ENCODE peak calls at places on chromosomes 11 and 22, in four cellular contexts. R is pancreas, K is HCT116, A is Peyer's patch. E is an unnamed sample. For H3K4me1, the result is how much of the 10 kb centered on the place peaks cover.

GRCh38 chr11:109892321-109892794 is 200.8 kb upstream of the ZC3H12C start:
- DNase-seq in K (no peak), R (no peak), A (no peak), E (no peak)

GRCh38 chr11:27282806-27283205 is 80.2 kb downstream of the CCDC34 start:
- DNase-seq in R (no peak), A (no peak), K (no peak), E (no peak)

GRCh38 chr11:77140231-77140959 is 12.3 kb downstream of the MYO7A start:
- DNase-seq in A (no peak), K (no peak), R (peak), E (peak)

GRCh38 chr11:121226415-121227263 is 65.9 kb upstream of the SC5D start:
- DNase-seq in K (peak), A (no peak), R (no peak), E (no peak)

GRCh38 chr11:125348704-125349635 is 147.1 kb downstream of the FEZ1 start:
- DNase-seq in K (no peak), R (no peak), A (peak), E (no peak)

GRCh38 chr22:17984114-17984513 is 40.2 kb downstream of the MICAL3 start:
- DNase-seq in K (no peak), R (no peak), A (no peak), E (no peak)

GRCh38 chr11:89275966-89276365 is 98.3 kb downstream of the TYR start:
- DNase-seq in K (no peak), A (no peak), R (no peak), E (no peak)

GRCh38 chr11:27458182-27458581 is 14.4 kb downstream of the LGR4 start:
- DNase-seq in R (no peak), K (no peak), A (no peak), E (no peak)

GRCh38 chr11:48172818-48173609 is 43.6 kb upstream of the OR4B1 start:
- DNase-seq in K (peak), R (peak), A (peak), E (peak)

GRCh38 chr11:121082670-121083069 is 18.4 kb upstream of the TECTA start:
- DNase-seq in A (no peak), K (no peak), R (no peak), E (no peak)

GRCh38 chr22:49667236-49667635 is 160.4 kb downstream of the BRD1 start:
- DNase-seq in R (no peak), K (no peak), A (peak), E (peak)

GRCh38 chr22:48679656-48680555 is 1147.8 kb downstream of the BRD1 start:
- DNase-seq in A (no peak), R (no peak), K (no peak), E (no peak)

GRCh38 chr22:35258144-35258988 is 1.1 kb downstream of the HMGXB4 start:
- DNase-seq in A (no peak), R (no peak), K (no peak), E (no peak)

GRCh38 chr11:85307381-85307780 is 319.8 kb downstream of the DLG2 start:
- DNase-seq in A (no peak), K (no peak), R (no peak), E (no peak)

GRCh38 chr11:9039194-9039593 is 35.4 kb upstream of the NRIP3 start:
- DNase-seq in A (no peak), K (peak), R (no peak), E (no peak)

GRCh38 chr11:95067828-95068244 is 1.1 kb downstream of the SRSF8 start:
- DNase-seq in A (no peak), K (no peak), R (no peak), E (no peak)

GRCh38 chr22:29277927-29278326 is 9.9 kb downstream of the EWSR1 start:
- DNase-seq in A (no peak), K (no peak), R (no peak), E (no peak)

GRCh38 chr22:16594026-16594425 is 1.4 kb upstream of the CCT8L2 start:
- DNase-seq in K (no peak), A (no peak), R (no peak), E (no peak)

GRCh38 chr11:2383823-2384722 is 7.0 kb downstream of the CD81 start:
- DNase-seq in K (no peak), R (peak), A (peak), E (peak)

GRCh38 chr11:62909107-62909894 is 11.9 kb downstream of the CHRM1 start:
- DNase-seq in R (peak), A (peak), K (peak), E (peak)

GRCh38 chr11:692824-693414 is 2.1 kb downstream of the DEAF1 start:
- DNase-seq in A (no peak), R (peak), K (no peak), E (no peak)

GRCh38 chr11:114166897-114167323 is 107.4 kb downstream of the ZBTB16 start:
- DNase-seq in A (no peak), R (no peak), K (no peak), E (no peak)

GRCh38 chr11:102473543-102473942 is 21.0 kb upstream of the TMEM123 start:
- DNase-seq in K (no peak), A (peak), R (no peak), E (peak)

GRCh38 chr11:61297741-61298140 is 2.6 kb upstream of the VWCE start:
- DNase-seq in K (no peak), R (no peak), A (no peak), E (no peak)

GRCh38 chr11:26712497-26712896 is 9.4 kb downstream of the SLC5A12 start:
- DNase-seq in K (no peak), R (no peak), A (no peak), E (no peak)

GRCh38 chr11:23112987-23113886 is 253.0 kb upstream of the CCDC179 start:
- DNase-seq in A (peak), R (peak), K (no peak), E (peak)

GRCh38 chr11:130040281-130040940 is 29.3 kb upstream of the APLP2 start:
- DNase-seq in R (peak), K (no peak), A (no peak), E (no peak)

GRCh38 chr11:130037881-130038601 is 31.7 kb upstream of the APLP2 start:
- DNase-seq in A (no peak), R (no peak), K (no peak), E (no peak)

GRCh38 chr11:130032931-130033330 is 30.3 kb upstream of the PRDM10 start:
- DNase-seq in R (no peak), A (no peak), K (no peak), E (no peak)

GRCh38 chr11:130042093-130042591 is 27.6 kb upstream of the APLP2 start:
- DNase-seq in R (no peak), K (no peak), A (no peak), E (no peak)

DNA sequence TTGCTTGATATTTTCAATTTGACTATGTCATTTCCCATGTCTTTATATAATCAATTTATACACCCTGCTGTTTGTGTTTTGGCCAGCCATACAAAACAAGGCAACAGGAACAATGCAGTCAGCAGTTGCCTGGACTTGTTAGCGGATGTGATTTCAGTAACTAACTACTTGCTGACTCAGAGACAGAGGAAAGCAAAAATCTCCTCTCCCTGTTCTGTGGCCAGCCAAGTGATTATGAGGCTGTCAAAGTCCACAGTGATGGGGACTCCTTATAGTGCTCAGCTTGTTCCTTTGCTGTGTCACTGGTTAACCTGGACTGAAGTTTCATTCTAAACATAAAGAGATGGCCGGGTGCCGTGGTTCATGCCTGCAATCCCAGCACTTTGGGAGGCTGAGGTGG is 32.6 kb upstream of the APLP2 start:
- DNase-seq in A (peak), R (no peak), K (no peak), E (peak)
- H3K4me1 ChIP-seq in A (under half), R (under half), K (under half), E (under half)

GRCh38 chr22:38066381-38067027 is 9.3 kb downstream of the PICK1 start:
- DNase-seq in R (peak), A (no peak), K (no peak), E (no peak)
- H3K4me1 ChIP-seq in R (under half), A (under half), K (under half), E (under half)

DNA sequence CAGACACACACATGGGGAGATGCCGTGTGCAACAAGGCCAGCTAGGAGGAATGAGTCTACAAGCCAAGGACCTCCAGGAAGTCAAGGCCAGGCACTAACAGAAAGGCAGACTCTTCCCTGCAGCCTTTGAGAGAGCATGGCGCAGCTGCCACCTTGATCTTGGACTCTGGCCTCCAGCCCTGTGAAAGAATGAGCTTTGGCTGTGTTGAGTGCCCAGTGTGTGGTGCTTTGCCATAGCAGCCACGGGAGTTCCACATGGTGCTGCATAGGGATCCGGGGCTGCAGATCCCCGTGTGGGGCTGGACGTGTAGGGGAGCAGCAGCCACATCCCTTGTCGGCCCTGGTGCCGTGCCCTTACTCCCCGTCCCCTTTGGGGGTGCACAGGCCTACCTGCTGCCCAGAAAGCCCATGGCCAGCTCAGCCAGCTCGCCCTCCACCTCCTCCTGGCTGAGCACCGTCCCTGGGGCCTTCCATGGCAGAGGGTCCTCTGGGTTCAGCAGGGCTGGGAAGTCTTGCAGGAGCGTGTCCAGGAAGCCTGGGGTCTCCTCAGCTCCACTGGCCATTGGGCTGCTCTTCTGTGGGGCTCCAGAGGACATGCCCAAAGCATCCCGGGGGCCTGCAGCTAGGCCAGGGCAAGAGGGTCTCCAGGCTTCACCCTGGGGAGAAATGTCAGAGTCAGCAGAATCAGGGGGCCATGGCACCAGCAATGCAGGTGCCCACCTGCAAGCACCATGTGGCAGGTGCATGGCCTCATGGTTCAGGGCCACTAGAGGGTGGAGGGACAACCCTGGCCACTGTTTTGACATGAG is 7.0 kb downstream of the PPM1F start:
- DNase-seq in R (no peak), K (no peak), A (no peak), E (no peak)
- H3K4me1 ChIP-seq in R (under half), K (under half), A (under half), E (under half)

GRCh38 chr22:46464701-46465347 is 72.6 kb downstream of the CELSR1 start:
- DNase-seq in K (no peak), R (no peak), A (no peak), E (no peak)
- H3K4me1 ChIP-seq in K (half or more), R (under half), A (under half), E (under half)

GRCh38 chr11:46330154-46330886 is 16.9 kb upstream of the DGKZ start:
- DNase-seq in K (no peak), A (no peak), R (no peak), E (no peak)
- H3K4me1 ChIP-seq in K (under half), A (under half), R (under half), E (under half)

GRCh38 chr11:100910808-100911207 is 218.8 kb downstream of the PGR start:
- DNase-seq in A (no peak), K (no peak), R (no peak), E (no peak)

GRCh38 chr11:100918551-100919500 is 210.8 kb downstream of the PGR start:
- DNase-seq in A (no peak), K (no peak), R (no peak), E (peak)

GRCh38 chr11:100908746-100909145 is 220.9 kb downstream of the PGR start:
- DNase-seq in K (no peak), A (no peak), R (no peak), E (no peak)

GRCh38 chr11:100914415-100914814 is 215.2 kb downstream of the PGR start:
- DNase-seq in K (no peak), A (no peak), R (no peak), E (no peak)
- H3K4me1 ChIP-seq in K (under half), A (under half), R (under half), E (under half)

GRCh38 chr11:118609380-118610219 is 2.2 kb downstream of the PHLDB1 start:
- DNase-seq in A (no peak), K (no peak), R (peak), E (peak)

GRCh38 chr11:118606844-118607228 is 579 bp upstream of the PHLDB1 start:
- DNase-seq in A (no peak), R (no peak), K (no peak), E (no peak)

GRCh38 chr11:118607401-118608267 is at the start of gene PHLDB1:
- DNase-seq in R (peak), K (no peak), A (peak), E (peak)

GRCh38 chr11:118610220-118610772 is 2.9 kb downstream of the PHLDB1 start:
- DNase-seq in A (no peak), K (no peak), R (peak), E (peak)

GRCh38 chr11:118608268-118609214 is 1.1 kb downstream of the PHLDB1 start:
- DNase-seq in R (peak), K (no peak), A (peak), E (peak)
- H3K4me1 ChIP-seq in R (under half), K (under half), A (under half), E (under half)

DNA sequence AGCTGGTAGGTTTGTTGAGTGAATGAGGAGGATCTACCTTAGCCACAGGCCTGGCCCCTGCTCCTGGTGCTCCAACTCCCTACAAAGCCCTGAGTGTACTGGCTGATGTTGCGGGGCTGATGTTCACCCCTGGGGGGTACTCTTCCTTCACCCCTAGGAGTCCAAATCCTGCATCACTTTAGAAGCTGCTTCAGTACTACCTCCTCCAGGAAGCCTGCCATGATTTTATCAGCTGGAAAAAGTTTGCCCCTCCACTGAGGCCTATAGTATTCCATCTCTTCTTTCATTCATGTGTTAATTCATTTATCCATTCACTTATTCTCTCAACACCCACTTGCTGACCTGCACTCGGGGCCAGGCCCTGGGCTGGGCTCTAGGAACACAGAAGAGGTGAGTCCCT is 7.8 kb downstream of the SHISAL1 start:
- DNase-seq in R (no peak), K (no peak), A (no peak), E (no peak)
- H3K4me1 ChIP-seq in R (under half), K (under half), A (under half), E (under half)